ENCODE peak calls at places on chromosomes 12 and 14, in six cellular contexts. O is SK-N-SH, E is K562, Z is GM12878, S is HCT116, D is HepG2. R is an unnamed sample.

GRCh38 chr12:4819654-4820053 is 90.1 kb upstream of the KCNA1 start:
- DNase-seq in O (no peak), E (no peak), Z (no peak), S (no peak), D (no peak), R (no peak)

GRCh38 chr12:88578821-88579518 is 1.3 kb downstream of the KITLG start:
- DNase-seq in O (peak; percentile 72), E (no peak), Z (no peak), S (no peak), D (peak; percentile 37), R (no peak)

GRCh38 chr12:68727776-68728175 is 18.2 kb upstream of the SLC35E3 start:
- DNase-seq in O (no peak), E (no peak), Z (no peak), S (no peak), D (no peak), R (no peak)

GRCh38 chr12:122894173-122895121 is 1.5 kb downstream of the VPS37B start:
- DNase-seq in O (no peak), E (no peak), Z (no peak), S (no peak), D (no peak), R (no peak)

GRCh38 chr14:103186894-103187586 is 63.8 kb downstream of the TNFAIP2 start:
- DNase-seq in O (no peak), E (no peak), Z (no peak), S (no peak), D (peak; percentile 79), R (no peak)

GRCh38 chr14:92678766-92679165 is 69.7 kb downstream of the LGMN start:
- DNase-seq in O (no peak), E (no peak), Z (no peak), S (no peak), D (no peak), R (no peak)

GRCh38 chr12:50057000-50057841 is at the start of gene ASIC1:
- DNase-seq in O (peak; percentile 95), E (peak; percentile 81), Z (no peak), S (peak; percentile 24), D (no peak), R (no peak)

GRCh38 chr14:91613459-91614145 is 103.5 kb upstream of the PPP4R3A start:
- DNase-seq in O (no peak), E (peak; percentile 8), Z (no peak), S (no peak), D (no peak), R (no peak)

GRCh38 chr14:61713724-61714437 is 18.6 kb downstream of the HIF1A start:
- DNase-seq in O (no peak), E (no peak), Z (no peak), S (no peak), D (no peak), R (no peak)

GRCh38 chr14:59631237-59631636 is 54.6 kb upstream of the CCDC175 start:
- DNase-seq in O (peak; percentile 39), E (peak; percentile 20), Z (no peak), S (no peak), D (peak; percentile 9), R (no peak)

GRCh38 chr14:104691546-104692260 is 2.3 kb downstream of the INF2 start:
- DNase-seq in O (no peak), E (no peak), Z (no peak), S (no peak), D (no peak), R (no peak)

GRCh38 chr14:74697976-74698375 is 14.9 kb downstream of the AREL1 start:
- DNase-seq in O (no peak), E (no peak), Z (no peak), S (no peak), D (no peak), R (no peak)

GRCh38 chr12:52075409-52075724 is 4.1 kb upstream of the SMIM41 start:
- DNase-seq in O (no peak), E (no peak), Z (no peak), S (no peak), D (no peak), R (no peak)

GRCh38 chr12:13222076-13222475 is 25.6 kb downstream of the EMP1 start:
- DNase-seq in O (no peak), E (no peak), Z (no peak), S (no peak), D (no peak), R (no peak)

GRCh38 chr14:89890589-89890988 is 63.9 kb downstream of the EFCAB11 start:
- DNase-seq in O (no peak), E (no peak), Z (no peak), S (no peak), D (no peak), R (no peak)

GRCh38 chr12:45760333-45760732 is 30.8 kb downstream of the ARID2 start:
- DNase-seq in O (no peak), E (no peak), Z (no peak), S (no peak), D (no peak), R (no peak)

GRCh38 chr14:75067212-75067611 is 2.2 kb upstream of the ZC2HC1C start:
- DNase-seq in O (no peak), E (no peak), Z (no peak), S (no peak), D (no peak), R (no peak)

GRCh38 chr12:46386877-46387629 is 14.5 kb upstream of the SLC38A2 start:
- DNase-seq in O (no peak), E (no peak), Z (no peak), S (no peak), D (no peak), R (no peak)

GRCh38 chr12:26239127-26239500 is 43.7 kb downstream of the SSPN start:
- DNase-seq in O (no peak), E (no peak), Z (no peak), S (no peak), D (no peak), R (no peak)

GRCh38 chr12:26239508-26240328 is 44.3 kb downstream of the SSPN start:
- DNase-seq in O (no peak), E (no peak), Z (no peak), S (peak; percentile 21), D (peak; percentile 90), R (no peak)

GRCh38 chr12:26241095-26241494 is 45.7 kb downstream of the SSPN start:
- DNase-seq in O (no peak), E (no peak), Z (no peak), S (no peak), D (no peak), R (no peak)

GRCh38 chr12:26240329-26240815 is 45.0 kb downstream of the SSPN start:
- DNase-seq in O (no peak), E (no peak), Z (no peak), S (no peak), D (no peak), R (no peak)

DNA sequence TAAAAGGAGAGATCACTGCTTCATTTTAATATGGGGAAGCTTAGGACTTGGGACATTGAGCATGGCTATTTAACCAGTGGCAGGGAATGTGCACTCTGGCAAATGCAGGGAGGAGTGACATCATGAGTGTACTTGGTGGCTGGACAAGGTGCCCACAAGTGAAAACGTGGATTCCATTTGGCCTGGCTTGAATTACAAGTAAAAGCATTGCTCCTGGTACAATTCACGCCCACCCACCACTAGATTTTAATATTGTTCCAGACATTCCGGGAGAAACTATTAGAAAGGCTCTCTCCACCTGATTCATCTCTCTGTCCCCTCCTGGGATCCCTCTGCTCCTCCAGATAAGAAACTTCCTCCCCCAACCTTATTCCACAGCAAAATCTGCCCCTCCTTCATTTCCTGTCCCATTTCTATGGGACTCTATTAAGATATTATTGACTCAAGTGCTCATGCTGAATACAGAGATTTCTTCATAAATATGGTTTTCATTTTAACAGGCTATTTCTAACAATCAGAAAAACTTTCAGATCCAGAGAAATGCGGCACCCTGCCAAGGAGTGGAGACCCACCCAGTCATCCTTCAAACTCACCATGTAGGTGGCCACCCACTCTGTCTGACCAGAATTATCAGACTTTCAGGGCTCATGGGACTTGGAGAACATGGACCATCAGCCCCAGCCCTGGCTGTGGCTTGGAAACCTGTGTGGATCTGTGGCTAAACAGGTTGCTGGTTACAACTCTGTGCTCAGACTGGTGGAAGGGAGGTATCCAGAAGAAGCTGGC is 43.2 kb downstream of the SSPN start:
- DNase-seq in O (no peak), E (no peak), Z (no peak), S (no peak), D (no peak), R (no peak)
- TF ChIP-seq REST in O (no peak), E (no peak), Z (no peak), S (no peak), D (no peak), R (no peak)

GRCh38 chr14:19902409-19902808 is 18.0 kb upstream of the OR4K5 start:
- DNase-seq in O (no peak), E (no peak), Z (no peak), S (no peak), D (no peak), R (no peak)
- TF ChIP-seq SIN3A in O (no peak), E (no peak), Z (no peak), S (no peak), D (no peak), R (no peak)

GRCh38 chr12:112112423-112113132 is 4.0 kb upstream of the NAA25 start:
- DNase-seq in O (no peak), E (no peak), Z (no peak), S (peak; percentile 84), D (no peak), R (no peak)

GRCh38 chr12:112111931-112112330 is 3.3 kb upstream of the NAA25 start:
- DNase-seq in O (no peak), E (no peak), Z (no peak), S (no peak), D (no peak), R (no peak)

GRCh38 chr12:112115259-112116045 is 6.9 kb upstream of the NAA25 start:
- DNase-seq in O (no peak), E (no peak), Z (no peak), S (no peak), D (no peak), R (no peak)

GRCh38 chr12:112117685-112118084 is 7.7 kb upstream of the TRAFD1 start:
- DNase-seq in O (no peak), E (no peak), Z (no peak), S (no peak), D (no peak), R (no peak)

GRCh38 chr12:112116232-112117060 is 7.9 kb upstream of the NAA25 start:
- DNase-seq in O (peak; percentile 82), E (peak; percentile 70), Z (no peak), S (peak; percentile 23), D (peak; percentile 83), R (no peak)
- TF ChIP-seq REST in O (no peak), E (no peak), Z (no peak), S (no peak), D (no peak), R (no peak)

GRCh38 chr12:53145383-53145782 is 35.1 kb upstream of the ZNF740 start:
- DNase-seq in O (no peak), E (no peak), Z (no peak), S (no peak), D (peak; percentile 84), R (no peak)
- TF ChIP-seq SIN3A in O (no peak), E (no peak), Z (no peak), S (no peak), D (no peak), R (no peak)

DNA sequence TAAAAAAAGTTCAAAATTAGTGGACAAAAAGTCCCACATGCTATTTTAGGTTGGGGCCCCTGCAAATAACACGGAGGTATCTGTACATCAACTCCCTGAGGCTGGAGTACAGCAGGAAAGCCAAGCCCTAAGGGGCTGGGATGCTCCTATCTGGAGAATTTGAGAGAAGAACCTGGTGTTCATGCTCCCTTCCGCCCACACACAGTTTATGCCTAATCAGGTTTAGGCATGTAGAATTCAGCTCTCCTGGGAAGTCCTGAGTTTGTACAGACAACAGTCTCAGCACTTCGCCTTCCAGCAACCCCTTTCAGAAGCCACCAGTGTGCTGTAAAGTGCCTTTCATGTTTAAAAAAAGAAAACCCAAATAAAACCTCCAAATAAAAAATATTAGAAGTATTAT is 237.3 kb upstream of the GRIP1 start:
- DNase-seq in O (no peak), E (no peak), Z (no peak), S (no peak), D (no peak), R (no peak)
- TF ChIP-seq REST in O (no peak), E (no peak), Z (no peak), S (no peak), D (no peak), R (no peak)

R was measured in Panc1.